ENCODE peak calls at places on chromosomes 13 and 19, in ten cellular contexts. H is cardiac fibroblast, K is dorsolateral prefrontal cortex, F is Caco-2, I is cardiac muscle cell, S is upper lobe of right lung, E is epithelial cell of esophagus, U is astrocyte of the cerebellum, T is ascending aorta, D is H1. C is an unnamed sample.

GRCh38 chr13:44474122-44474910 is 100.7 kb downstream of the SERP2 start:
- DNase-seq in H (peak), K (no peak), F (peak), I (peak), S (no peak), E (no peak), U (no peak), T (no peak), D (no peak), C (no peak)

GRCh38 chr13:83372786-83373185 is 509.5 kb downstream of the SLITRK1 start:
- DNase-seq in H (peak), K (no peak), F (no peak), I (peak), S (no peak), E (peak), U (no peak), T (no peak), D (no peak), C (no peak)

GRCh38 chr19:50214699-50215543 is 11.5 kb downstream of the MYH14 start:
- DNase-seq in H (no peak), K (no peak), F (peak), I (no peak), S (peak), E (peak), U (no peak), T (no peak), D (no peak), C (no peak)

GRCh38 chr13:33775339-33776108 is 42.4 kb upstream of the RFC3 start:
- DNase-seq in H (no peak), K (no peak), F (no peak), I (no peak), S (no peak), E (no peak), U (no peak), T (no peak), D (no peak), C (no peak)

GRCh38 chr13:89577301-89577700 is 1770.2 kb upstream of the MIR17HG start:
- DNase-seq in H (no peak), K (no peak), F (no peak), I (no peak), S (no peak), E (no peak), U (no peak), T (no peak), D (no peak), C (no peak)

GRCh38 chr13:24032252-24032651 is 128.3 kb upstream of the SPATA13 start:
- DNase-seq in H (peak), K (no peak), F (no peak), I (peak), S (no peak), E (no peak), U (peak), T (no peak), D (no peak), C (no peak)

GRCh38 chr19:43105496-43105895 is 23.0 kb upstream of the PSG2 start:
- DNase-seq in H (no peak), K (no peak), F (no peak), I (no peak), S (no peak), E (no peak), U (no peak), T (no peak), D (no peak), C (no peak)

GRCh38 chr13:99766641-99767045 is 204.9 kb downstream of the ZIC5 start:
- DNase-seq in H (no peak), K (no peak), F (no peak), I (no peak), S (no peak), E (no peak), U (no peak), T (no peak), D (peak), C (no peak)

GRCh38 chr13:34913040-34913439 is 29.0 kb upstream of the NBEA start:
- DNase-seq in H (no peak), K (no peak), F (peak), I (peak), S (no peak), E (peak), U (no peak), T (no peak), D (peak), C (no peak)

GRCh38 chr19:51059715-51060114 is 5.2 kb downstream of the KLK13 start:
- DNase-seq in H (no peak), K (no peak), F (no peak), I (no peak), S (no peak), E (no peak), U (no peak), T (no peak), D (no peak), C (no peak)

GRCh38 chr13:110284809-110285519 is 22.0 kb downstream of the COL4A1 start:
- DNase-seq in H (peak), K (no peak), F (no peak), I (no peak), S (no peak), E (no peak), U (no peak), T (peak), D (no peak), C (no peak)

GRCh38 chr19:55640577-55641375 is at the start of gene ZNF580:
- DNase-seq in H (peak), K (no peak), F (peak), I (peak), S (peak), E (peak), U (no peak), T (peak), D (no peak), C (peak)

GRCh38 chr13:79541426-79542049 is 60.6 kb downstream of the NDFIP2 start:
- DNase-seq in H (peak), K (no peak), F (no peak), I (peak), S (no peak), E (peak), U (peak), T (no peak), D (no peak), C (no peak)

GRCh38 chr19:31962565-31962996 is 382.8 kb upstream of the ZNF507 start:
- DNase-seq in H (no peak), K (no peak), F (no peak), I (no peak), S (no peak), E (no peak), U (peak), T (no peak), D (no peak), C (no peak)

GRCh38 chr19:55685776-55686175 is 10.8 kb downstream of the EPN1 start:
- DNase-seq in H (no peak), K (no peak), F (no peak), I (no peak), S (no peak), E (no peak), U (no peak), T (no peak), D (no peak), C (no peak)

GRCh38 chr13:43698009-43698408 is 88.8 kb downstream of the ENOX1 start:
- DNase-seq in H (no peak), K (no peak), F (no peak), I (no peak), S (no peak), E (no peak), U (no peak), T (no peak), D (no peak), C (no peak)

GRCh38 chr19:54561840-54562239 is 11.8 kb upstream of the LILRA2 start:
- DNase-seq in H (no peak), K (no peak), F (no peak), I (no peak), S (peak), E (no peak), U (no peak), T (no peak), D (no peak), C (no peak)

GRCh38 chr13:45198041-45198440 is 2.8 kb downstream of the KCTD4 start:
- DNase-seq in H (no peak), K (no peak), F (no peak), I (no peak), S (no peak), E (no peak), U (no peak), T (no peak), D (no peak), C (no peak)

GRCh38 chr19:39413903-39414608 is 1.6 kb downstream of the PLEKHG2 start:
- DNase-seq in H (no peak), K (no peak), F (peak), I (no peak), S (peak), E (no peak), U (no peak), T (peak), D (no peak), C (peak)

GRCh38 chr13:33462109-33462508 is 176.6 kb upstream of the STARD13 start:
- DNase-seq in H (peak), K (no peak), F (no peak), I (no peak), S (no peak), E (no peak), U (no peak), T (no peak), D (no peak), C (no peak)

GRCh38 chr19:48812094-48812929 is 1.5 kb upstream of the BCAT2 start:
- DNase-seq in H (peak), K (peak), F (peak), I (peak), S (peak), E (peak), U (no peak), T (peak), D (no peak), C (peak)

GRCh38 chr19:39828015-39828633 is 5.8 kb downstream of the DYRK1B start:
- DNase-seq in H (no peak), K (no peak), F (no peak), I (no peak), S (no peak), E (no peak), U (no peak), T (no peak), D (no peak), C (no peak)

GRCh38 chr19:39110263-39110967 is 15.2 kb upstream of the PAK4 start:
- DNase-seq in H (peak), K (peak), F (no peak), I (peak), S (peak), E (peak), U (no peak), T (no peak), D (no peak), C (peak)

GRCh38 chr13:33139186-33139585 is 123.0 kb downstream of the KL start:
- DNase-seq in H (no peak), K (no peak), F (no peak), I (no peak), S (no peak), E (no peak), U (no peak), T (peak), D (no peak), C (peak)

GRCh38 chr19:51456541-51457290 is 1.5 kb downstream of the SIGLEC8 start:
- DNase-seq in H (no peak), K (no peak), F (no peak), I (no peak), S (no peak), E (no peak), U (no peak), T (peak), D (no peak), C (no peak)

GRCh38 chr13:93375491-93375890 is 148.9 kb downstream of the GPC6 start:
- DNase-seq in H (no peak), K (no peak), F (no peak), I (no peak), S (no peak), E (no peak), U (no peak), T (no peak), D (no peak), C (no peak)

GRCh38 chr13:111845621-111846351 is 221.2 kb upstream of the SOX1 start:
- DNase-seq in H (no peak), K (no peak), F (no peak), I (no peak), S (no peak), E (no peak), U (no peak), T (no peak), D (peak), C (no peak)

GRCh38 chr19:39401549-39402416 is 4.9 kb upstream of the ZFP36 start:
- DNase-seq in H (peak), K (peak), F (peak), I (peak), S (peak), E (peak), U (no peak), T (peak), D (no peak), C (peak)

GRCh38 chr13:20960663-20961309 is 58.2 kb upstream of the XPO4 start:
- DNase-seq in H (no peak), K (no peak), F (peak), I (no peak), S (no peak), E (no peak), U (no peak), T (no peak), D (no peak), C (no peak)

GRCh38 chr13:110448230-110448629 is 113.3 kb downstream of the RAB20 start:
- DNase-seq in H (peak), K (no peak), F (peak), I (peak), S (no peak), E (peak), U (peak), T (peak), D (no peak), C (no peak)

GRCh38 chr19:28634031-28634328 is 579.0 kb downstream of the UQCRFS1 start:
- DNase-seq in H (no peak), K (no peak), F (no peak), I (no peak), S (no peak), E (no peak), U (no peak), T (no peak), D (no peak), C (no peak)
- TF ChIP-seq CTCF in H (no peak), K (no peak), F (no peak), I (no peak), S (no peak), E (no peak), U (no peak), T (no peak), D (no peak), C (no peak)

DNA sequence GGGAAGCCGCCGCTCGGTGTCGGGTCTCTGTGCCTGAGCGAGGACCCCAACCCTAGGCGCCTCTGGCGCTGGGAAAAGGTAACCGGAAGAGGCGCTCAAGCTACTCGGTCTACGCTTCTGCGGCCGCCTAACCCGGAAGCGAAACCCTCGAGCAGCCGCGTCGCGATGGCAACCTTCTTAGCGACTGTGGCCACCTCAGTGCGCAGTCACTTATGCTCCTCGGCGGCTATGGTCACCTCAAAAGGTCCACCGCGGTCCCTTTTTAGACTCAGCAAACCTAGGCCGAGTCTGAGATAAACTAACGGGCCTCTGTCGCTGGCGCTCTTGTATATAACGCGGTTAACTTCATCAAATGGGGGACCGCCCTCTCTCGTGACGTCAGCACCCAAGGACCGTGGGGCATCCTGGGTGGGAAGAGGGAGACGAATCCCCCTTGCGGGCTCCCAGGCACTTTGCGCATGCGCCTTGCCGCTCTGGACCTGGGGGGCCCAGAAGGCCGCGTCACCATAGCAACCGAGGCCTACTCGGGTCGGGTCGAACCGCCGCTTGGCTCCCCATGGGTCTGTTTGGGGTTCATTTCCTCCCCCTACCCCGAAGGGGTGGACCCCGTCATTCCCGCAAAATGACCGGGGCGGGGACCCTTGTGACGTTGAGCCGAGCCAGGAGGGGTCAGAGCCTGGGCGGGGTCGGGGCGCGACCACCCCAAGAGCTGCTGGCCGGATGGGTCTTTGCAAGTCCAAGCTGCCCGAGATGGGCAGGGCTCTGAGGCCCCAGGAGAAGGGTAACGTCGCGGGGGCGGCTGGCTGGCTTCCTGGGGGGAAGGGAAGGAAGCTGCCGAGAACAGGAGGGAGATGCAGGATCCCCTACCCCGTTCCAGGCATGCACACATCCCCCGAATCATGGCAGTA is at the start of gene GTF2F1:
- DNase-seq in H (peak), K (peak), F (peak), I (peak), S (peak), E (peak), U (peak), T (peak), D (peak), C (peak)
- TF ChIP-seq CTCF in H (peak), K (peak), F (peak), I (no peak), S (peak), E (peak), U (no peak), T (peak), D (no peak), C (no peak)

DNA sequence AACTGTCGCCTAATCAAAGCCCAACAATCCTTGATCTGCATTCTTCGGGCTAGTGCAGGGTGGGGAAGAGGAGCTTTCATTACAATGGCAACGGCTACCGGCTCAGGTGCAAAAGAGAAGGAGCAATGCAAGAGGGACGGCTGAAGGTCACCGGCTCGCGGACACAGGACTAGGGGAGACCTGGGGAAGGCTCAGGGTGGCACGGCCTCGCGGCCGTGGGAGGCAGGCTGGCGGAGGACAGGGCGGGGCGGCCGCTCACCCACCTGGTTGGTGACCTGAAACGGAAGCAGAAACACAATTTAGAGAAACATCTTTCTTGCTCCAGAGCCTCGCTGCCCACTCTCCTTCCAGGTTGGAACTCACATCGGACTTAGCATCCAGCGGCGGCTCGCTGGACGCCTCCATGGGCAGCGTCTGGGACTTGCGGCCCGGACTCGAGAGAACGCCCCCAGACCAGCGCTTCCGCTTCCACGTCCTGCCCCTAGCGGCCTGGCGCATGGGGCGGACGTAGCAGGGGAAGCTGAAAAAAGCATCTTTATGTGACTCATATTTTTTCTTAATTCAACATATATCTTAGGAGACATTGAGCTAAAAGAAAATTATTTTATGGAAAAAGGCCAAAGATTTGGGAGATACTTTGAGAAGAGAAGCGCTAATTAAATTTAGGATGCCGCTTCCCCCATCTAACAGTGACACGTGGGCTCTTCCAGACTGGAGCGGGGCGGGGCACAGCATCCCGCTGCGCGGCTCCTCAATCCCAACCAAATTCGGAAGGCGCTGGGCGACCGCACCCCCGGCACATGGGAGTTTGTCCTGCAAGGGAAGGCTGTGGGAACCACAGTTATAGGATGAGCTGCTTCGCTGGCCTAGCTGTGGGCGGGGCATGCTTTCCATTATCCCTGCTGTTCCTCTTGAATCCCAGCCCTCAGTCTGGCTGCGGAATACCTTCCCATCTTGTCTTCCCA is at the start of gene COMMD6:
- DNase-seq in H (peak), K (peak), F (peak), I (peak), S (peak), E (peak), U (peak), T (peak), D (peak), C (peak)
- TF ChIP-seq CTCF in H (peak), K (peak), F (peak), I (no peak), S (peak), E (peak), U (peak), T (peak), D (no peak), C (peak)

GRCh38 chr19:29771708-29772415 is 39.9 kb upstream of the CCNE1 start:
- DNase-seq in H (peak), K (peak), F (peak), I (peak), S (no peak), E (peak), U (no peak), T (no peak), D (peak), C (no peak)
- TF ChIP-seq CTCF in H (peak), K (peak), F (peak), I (peak), S (peak), E (peak), U (peak), T (peak), D (peak), C (peak)

GRCh38 chr19:35139618-35139943 is 957 bp downstream of the FXYD1 start:
- DNase-seq in H (no peak), K (no peak), F (no peak), I (no peak), S (no peak), E (no peak), U (no peak), T (no peak), D (no peak), C (no peak)

GRCh38 chr19:35141627-35142401 is 1.2 kb upstream of the FXYD7 start:
- DNase-seq in H (no peak), K (no peak), F (no peak), I (peak), S (no peak), E (no peak), U (no peak), T (no peak), D (no peak), C (no peak)

GRCh38 chr19:35140207-35140897 is 1.7 kb downstream of the FXYD1 start:
- DNase-seq in H (no peak), K (no peak), F (no peak), I (no peak), S (no peak), E (no peak), U (no peak), T (no peak), D (no peak), C (no peak)

GRCh38 chr19:35142531-35143230 is 374 bp upstream of the FXYD7 start:
- DNase-seq in H (no peak), K (no peak), F (peak), I (peak), S (peak), E (peak), U (no peak), T (no peak), D (no peak), C (no peak)

GRCh38 chr19:35140898-35141626 is 2.0 kb upstream of the FXYD7 start:
- DNase-seq in H (peak), K (peak), F (peak), I (peak), S (peak), E (peak), U (peak), T (peak), D (peak), C (peak)
- TF ChIP-seq CTCF in H (peak), K (peak), F (peak), I (peak), S (peak), E (peak), U (peak), T (peak), D (peak), C (no peak)

DNA sequence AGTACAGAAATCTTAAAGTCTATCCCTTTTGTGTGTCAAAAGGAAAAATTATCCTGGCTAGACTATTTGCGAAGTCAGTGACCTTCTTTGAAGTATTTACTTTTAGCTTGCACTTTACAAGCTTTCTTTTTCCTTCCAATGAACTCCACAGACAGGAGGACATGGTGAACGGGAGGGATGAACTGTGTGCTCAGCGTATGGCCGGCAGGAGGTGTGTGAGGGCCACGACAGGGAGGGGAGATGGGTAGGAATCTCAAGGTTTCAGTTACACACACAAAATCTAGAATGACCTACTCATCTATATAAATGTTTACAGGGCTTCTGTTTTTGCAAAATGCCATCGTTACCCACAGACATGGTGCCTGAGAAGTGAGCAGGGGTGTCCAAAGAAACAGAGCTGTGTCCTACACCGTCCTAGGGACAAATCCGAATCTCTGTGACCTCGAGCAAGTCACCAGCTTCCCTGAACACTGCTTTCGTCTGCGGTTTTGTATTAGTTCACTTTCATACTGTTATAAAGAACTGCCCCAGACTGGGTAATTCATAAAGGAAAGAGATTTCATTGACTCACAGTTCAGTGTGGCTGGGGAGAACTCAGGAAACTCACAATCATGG is 537.2 kb downstream of the LIG4 start:
- DNase-seq in H (no peak), K (no peak), F (no peak), I (no peak), S (no peak), E (no peak), U (no peak), T (no peak), D (no peak), C (no peak)
- TF ChIP-seq CTCF in H (no peak), K (no peak), F (peak), I (no peak), S (no peak), E (no peak), U (peak), T (no peak), D (peak), C (no peak)